ENCODE peak calls at places on chromosomes 7 and 10, in nine cellular contexts. Z, R, S, N, Y, B, U, O and J are unnamed samples.

GRCh38 chr10:77586719-77587423 is 50.7 kb downstream of the KCNMA1 start:
- DNase-seq in Z (no peak), R (peak), S (peak), N (peak), Y (no peak), B (peak), U (peak), O (no peak), J (no peak)

GRCh38 chr7:146557971-146558469 is 441.4 kb downstream of the CNTNAP2 start:
- DNase-seq in Z (no peak), R (no peak), S (no peak), N (no peak), Y (no peak), B (no peak), U (no peak), O (no peak), J (no peak)

GRCh38 chr7:136293272-136293671 is 316.1 kb upstream of the MTPN start:
- DNase-seq in Z (peak), R (no peak), S (no peak), N (no peak), Y (no peak), B (no peak), U (no peak), O (peak), J (peak)

GRCh38 chr10:77069020-77069419 is 568.6 kb downstream of the KCNMA1 start:
- DNase-seq in Z (no peak), R (no peak), S (no peak), N (no peak), Y (no peak), B (no peak), U (no peak), O (no peak), J (no peak)

GRCh38 chr7:96337519-96337918 is 15.6 kb upstream of the SLC25A13 start:
- DNase-seq in Z (no peak), R (no peak), S (no peak), N (no peak), Y (no peak), B (peak), U (no peak), O (no peak), J (no peak)

GRCh38 chr7:132655071-132655761 is 78.9 kb upstream of the PLXNA4 start:
- DNase-seq in Z (peak), R (peak), S (no peak), N (peak), Y (peak), B (peak), U (peak), O (no peak), J (peak)

GRCh38 chr7:1720325-1720724 is 50.2 kb downstream of the ELFN1 start:
- DNase-seq in Z (no peak), R (no peak), S (no peak), N (no peak), Y (no peak), B (no peak), U (no peak), O (no peak), J (no peak)

GRCh38 chr10:53843691-53844362 is 957.2 kb downstream of the PCDH15 start:
- DNase-seq in Z (no peak), R (no peak), S (peak), N (no peak), Y (no peak), B (peak), U (no peak), O (no peak), J (no peak)

GRCh38 chr7:2719007-2719406 is 31.0 kb downstream of the AMZ1 start:
- DNase-seq in Z (no peak), R (no peak), S (peak), N (peak), Y (no peak), B (no peak), U (peak), O (no peak), J (peak)

GRCh38 chr10:94496010-94496409 is 49.6 kb upstream of the HELLS start:
- DNase-seq in Z (peak), R (no peak), S (no peak), N (no peak), Y (no peak), B (no peak), U (no peak), O (peak), J (peak)

GRCh38 chr7:135862586-135863361 is 114.2 kb upstream of the FAM180A start:
- DNase-seq in Z (no peak), R (no peak), S (no peak), N (no peak), Y (no peak), B (no peak), U (no peak), O (no peak), J (no peak)

GRCh38 chr10:100148353-100149211 is 37.2 kb downstream of the ERLIN1 start:
- DNase-seq in Z (peak), R (peak), S (peak), N (no peak), Y (no peak), B (peak), U (peak), O (peak), J (peak)

GRCh38 chr10:29493697-29494096 is 141.1 kb downstream of the SVIL start:
- DNase-seq in Z (no peak), R (no peak), S (no peak), N (no peak), Y (no peak), B (no peak), U (no peak), O (no peak), J (no peak)

GRCh38 chr7:123271231-123271630 is 71.5 kb upstream of the SLC13A1 start:
- DNase-seq in Z (no peak), R (no peak), S (peak), N (no peak), Y (no peak), B (peak), U (no peak), O (no peak), J (no peak)

GRCh38 chr10:123097039-123097438 is 38.7 kb upstream of the HMX3 start:
- DNase-seq in Z (no peak), R (no peak), S (no peak), N (no peak), Y (no peak), B (no peak), U (no peak), O (no peak), J (no peak)

GRCh38 chr7:115851291-115851690 is 179.3 kb downstream of the TFEC start:
- DNase-seq in Z (no peak), R (peak), S (peak), N (no peak), Y (no peak), B (peak), U (peak), O (no peak), J (peak)

GRCh38 chr7:92527300-92528187 is 776 bp downstream of the PEX1 start:
- DNase-seq in Z (peak), R (peak), S (peak), N (peak), Y (no peak), B (peak), U (peak), O (peak), J (peak)

GRCh38 chr10:8044908-8045727 is 9.4 kb upstream of the GATA3 start:
- DNase-seq in Z (peak), R (no peak), S (no peak), N (no peak), Y (no peak), B (no peak), U (no peak), O (no peak), J (no peak)

GRCh38 chr10:90958781-90959180 is 37.9 kb upstream of the ANKRD1 start:
- DNase-seq in Z (no peak), R (no peak), S (peak), N (no peak), Y (no peak), B (no peak), U (no peak), O (no peak), J (no peak)
- H3K4me3 ChIP-seq in Z (no peak), R (no peak), S (no peak), N (no peak), Y (no peak), B (no peak), U (no peak), O (no peak), J (no peak)

DNA sequence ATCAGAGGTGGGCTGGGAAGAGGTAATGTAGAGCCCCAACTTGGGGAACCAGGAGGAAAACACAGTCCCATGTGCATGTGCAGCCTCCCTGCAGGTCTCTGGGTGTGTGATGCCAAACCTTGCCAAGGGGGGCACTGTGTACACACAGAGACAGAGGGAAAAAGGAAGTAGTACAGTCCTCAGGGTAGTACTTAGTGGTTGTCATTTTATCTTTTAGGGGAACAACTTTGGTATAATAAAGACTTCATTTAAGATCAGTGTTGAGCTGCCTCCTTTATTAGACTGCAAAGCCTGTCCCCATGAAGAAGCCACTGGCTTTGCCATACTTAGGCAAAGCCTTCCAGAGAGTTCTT is 151.8 kb downstream of the CDH23 start:
- DNase-seq in Z (no peak), R (no peak), S (peak), N (no peak), Y (no peak), B (peak), U (peak), O (no peak), J (peak)
- TF ChIP-seq CTCF in Z (peak), R (peak), S (peak), N (no peak), Y (no peak), B (peak), U (peak), O (peak), J (peak)

GRCh38 chr10:76034236-76035009 is 603.0 kb downstream of the LRMDA start:
- DNase-seq in Z (no peak), R (no peak), S (no peak), N (no peak), Y (no peak), B (no peak), U (no peak), O (no peak), J (no peak)

GRCh38 chr10:76035010-76035727 is 603.7 kb downstream of the LRMDA start:
- DNase-seq in Z (no peak), R (no peak), S (no peak), N (no peak), Y (no peak), B (no peak), U (no peak), O (no peak), J (no peak)

GRCh38 chr10:76031769-76032441 is 600.5 kb downstream of the LRMDA start:
- DNase-seq in Z (no peak), R (no peak), S (no peak), N (no peak), Y (no peak), B (no peak), U (no peak), O (no peak), J (no peak)

GRCh38 chr10:76032442-76033039 is 601.1 kb downstream of the LRMDA start:
- DNase-seq in Z (no peak), R (no peak), S (no peak), N (no peak), Y (no peak), B (no peak), U (no peak), O (no peak), J (no peak)

DNA sequence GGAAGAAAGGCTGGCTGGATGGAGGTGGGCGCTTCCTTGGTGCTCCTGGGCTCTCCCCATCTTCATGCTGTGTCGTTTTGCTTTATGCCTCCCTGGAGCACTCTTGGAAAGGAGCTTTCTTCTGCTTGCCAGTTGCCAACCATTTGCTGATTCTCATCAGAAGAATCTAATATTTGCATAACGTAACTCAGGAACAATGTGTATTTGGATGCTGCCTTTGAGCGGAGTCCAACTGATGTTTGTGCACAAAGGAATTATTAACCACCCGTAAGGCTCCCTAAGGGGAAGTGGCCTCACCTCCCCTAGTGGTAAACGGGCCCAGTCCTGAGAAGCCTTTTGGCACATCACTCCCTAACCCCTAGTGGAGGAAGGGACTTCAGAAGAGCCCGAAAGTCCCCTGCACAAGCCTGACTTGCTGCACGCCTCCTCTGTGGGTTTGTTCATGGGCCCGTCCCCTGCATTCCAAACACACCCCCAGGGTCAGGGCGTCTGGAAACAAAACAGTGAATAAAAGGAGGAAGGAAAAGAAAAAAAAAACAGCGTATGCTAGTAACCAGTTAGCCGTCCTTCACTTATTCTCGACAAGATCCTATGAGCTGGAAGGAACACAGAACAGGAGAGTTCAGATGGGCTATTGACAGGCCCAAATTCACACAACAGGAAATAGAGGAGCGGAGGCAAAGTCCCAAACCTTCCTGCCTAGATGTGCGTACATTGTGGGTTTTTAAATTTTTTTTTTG is 602.2 kb downstream of the LRMDA start:
- DNase-seq in Z (no peak), R (peak), S (peak), N (no peak), Y (no peak), B (no peak), U (peak), O (peak), J (peak)
- H3K4me3 ChIP-seq in Z (no peak), R (no peak), S (peak), N (no peak), Y (no peak), B (no peak), U (no peak), O (no peak), J (no peak)

GRCh38 chr10:108358912-108359311 is 1194.4 kb upstream of the SORCS1 start:
- DNase-seq in Z (no peak), R (peak), S (peak), N (no peak), Y (no peak), B (peak), U (peak), O (peak), J (peak)
- TF ChIP-seq CTCF in Z (peak), R (no peak), S (peak), N (no peak), Y (no peak), B (peak), U (no peak), O (peak), J (no peak)

GRCh38 chr10:130190065-130190736 is 54.0 kb downstream of the GLRX3 start:
- DNase-seq in Z (peak), R (peak), S (peak), N (peak), Y (peak), B (peak), U (peak), O (peak), J (peak)
- H3K4me3 ChIP-seq in Z (peak), R (peak), S (peak), N (peak), Y (peak), B (peak), U (no peak), O (peak), J (peak)

DNA sequence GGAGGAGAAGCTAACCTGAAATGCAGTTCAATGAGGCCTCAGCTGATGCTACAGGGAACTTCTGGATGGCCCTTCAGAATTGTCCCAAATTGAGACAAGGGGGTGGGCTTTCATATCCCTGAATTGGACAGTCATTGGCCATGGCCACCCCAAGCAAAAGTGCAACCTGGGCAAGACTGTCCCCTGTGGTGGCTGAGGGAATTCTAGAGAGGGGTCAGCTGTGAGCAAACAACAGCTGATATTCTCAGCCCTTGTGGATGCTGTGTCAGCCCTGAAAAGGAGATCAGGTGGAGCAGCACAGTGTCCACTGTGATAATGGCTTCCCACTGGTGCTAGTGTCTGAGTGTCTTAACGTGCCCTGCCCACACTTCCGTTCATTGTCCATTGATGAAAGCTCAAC is 76.6 kb downstream of the SLC16A9 start:
- DNase-seq in Z (no peak), R (no peak), S (no peak), N (no peak), Y (no peak), B (no peak), U (no peak), O (no peak), J (no peak)
- TF ChIP-seq CTCF in Z (no peak), R (no peak), S (peak), N (no peak), Y (no peak), B (no peak), U (no peak), O (peak), J (no peak)